ENCODE peak calls at places on chromosomes 11 and 22, in nine cellular contexts. S is right lobe of liver, K is esophagus squamous epithelium, Y is adrenal gland, R is A549, N is body of pancreas, L is suprapubic skin, V is stomach, W is spleen. B is an unnamed sample.

GRCh38 chr22:40332319-40332781 is 13.9 kb upstream of the ADSL start:
- DNase-seq in K (no peak), S (no peak), L (no peak), R (no peak), V (no peak), W (no peak), Y (no peak), N (no peak), B (no peak)

GRCh38 chr11:127000291-127000968 is at the start of gene KIRREL3:
- DNase-seq in W (no peak), K (no peak), S (peak; percentile 35), V (no peak), L (no peak), Y (no peak), R (peak; percentile 58), N (no peak), B (no peak)

GRCh38 chr11:78080818-78081495 is 1.3 kb upstream of the NDUFC2 start:
- DNase-seq in Y (no peak), N (no peak), R (no peak), V (no peak), W (no peak), L (no peak), K (no peak), S (no peak), B (no peak)

GRCh38 chr11:68927280-68928107 is 23.8 kb downstream of the IGHMBP2 start:
- DNase-seq in K (no peak), R (no peak), L (no peak), N (no peak), Y (no peak), S (no peak), V (peak; percentile 43), W (peak; percentile 71), B (no peak)

GRCh38 chr11:94968334-94968958 is 4.9 kb downstream of the CWC15 start:
- DNase-seq in R (no peak), K (no peak), L (no peak), N (no peak), Y (no peak), W (no peak), V (no peak), S (no peak), B (no peak)

GRCh38 chr11:86719781-86720463 is 47.5 kb upstream of the ME3 start:
- DNase-seq in K (no peak), N (no peak), S (no peak), L (no peak), V (no peak), W (no peak), Y (no peak), R (peak; percentile 56), B (no peak)

GRCh38 chr11:10181811-10182210 is 112.2 kb downstream of the SBF2 start:
- DNase-seq in W (no peak), Y (no peak), R (peak; percentile 8), V (no peak), N (no peak), K (no peak), S (no peak), L (no peak), B (no peak)

GRCh38 chr11:114171257-114172054 is 111.9 kb downstream of the ZBTB16 start:
- DNase-seq in Y (peak; percentile 100), S (peak; percentile 96), R (no peak), K (no peak), L (no peak), V (peak; percentile 77), W (peak; percentile 93), N (peak; percentile 97), B (peak; percentile 93)

GRCh38 chr11:67025750-67026149 is 2.8 kb downstream of the SYT12 start:
- DNase-seq in L (no peak), N (no peak), R (no peak), V (no peak), K (no peak), S (no peak), Y (no peak), W (no peak), B (no peak)

GRCh38 chr11:71086687-71087258 is 165.6 kb downstream of the SHANK2 start:
- DNase-seq in V (no peak), Y (no peak), L (no peak), S (peak; percentile 38), N (peak; percentile 32), K (no peak), R (peak; percentile 31), W (no peak), B (no peak)

GRCh38 chr22:35596821-35597220 is 20.3 kb downstream of the MB start:
- DNase-seq in S (no peak), R (no peak), K (no peak), L (no peak), Y (peak; percentile 87), N (peak; percentile 66), W (no peak), V (no peak), B (peak; percentile 92)

GRCh38 chr11:46127150-46127638 is 5.9 kb upstream of the PHF21A start:
- DNase-seq in S (peak; percentile 27), V (no peak), Y (peak; percentile 50), W (peak; percentile 77), R (peak; percentile 97), K (no peak), L (no peak), N (no peak), B (no peak)

GRCh38 chr11:108223449-108224149 is 732 bp downstream of the ATM start:
- DNase-seq in L (no peak), K (no peak), R (no peak), V (no peak), W (no peak), N (no peak), Y (no peak), S (no peak), B (no peak)

GRCh38 chr11:1750481-1750839 is at the start of gene IFITM10:
- DNase-seq in V (peak; percentile 52), Y (peak; percentile 91), L (no peak), S (peak; percentile 73), W (no peak), R (no peak), N (no peak), K (no peak), B (no peak)

GRCh38 chr11:70854891-70855556 is 397.4 kb downstream of the SHANK2 start:
- DNase-seq in S (no peak), K (no peak), V (no peak), L (no peak), Y (no peak), W (no peak), N (peak; percentile 26), R (no peak), B (no peak)

GRCh38 chr11:18105802-18106574 is at the start of gene SAAL1:
- DNase-seq in K (no peak), S (peak; percentile 90), Y (peak; percentile 81), N (peak; percentile 90), R (peak; percentile 94), V (peak; percentile 88), W (peak; percentile 97), L (peak; percentile 91), B (peak; percentile 89)
- TF ChIP-seq POLR2A in K (peak; percentile 37), S (peak; percentile 39), Y (peak; percentile 18), N (peak; percentile 66), R (peak; percentile 87), V (no peak), W (no peak), L (no peak), B (peak; percentile 37)

GRCh38 chr22:42945736-42946135 is 69.2 kb downstream of the PACSIN2 start:
- DNase-seq in Y (no peak), S (no peak), L (no peak), R (no peak), V (no peak), K (no peak), W (no peak), N (no peak), B (no peak)
- H3K4me1 ChIP-seq in Y (peaks cover 17% of the 10 kb centered on the region), S (peaks cover 4% of the 10 kb centered on the region), L (peaks cover 77% of the 10 kb centered on the region), R (peaks cover 71% of the 10 kb centered on the region), V (peaks cover 40% of the 10 kb centered on the region), K (peaks cover 87% of the 10 kb centered on the region), W (peaks cover 5% of the 10 kb centered on the region), N (peaks cover 69% of the 10 kb centered on the region), B (peaks cover 78% of the 10 kb centered on the region)

DNA sequence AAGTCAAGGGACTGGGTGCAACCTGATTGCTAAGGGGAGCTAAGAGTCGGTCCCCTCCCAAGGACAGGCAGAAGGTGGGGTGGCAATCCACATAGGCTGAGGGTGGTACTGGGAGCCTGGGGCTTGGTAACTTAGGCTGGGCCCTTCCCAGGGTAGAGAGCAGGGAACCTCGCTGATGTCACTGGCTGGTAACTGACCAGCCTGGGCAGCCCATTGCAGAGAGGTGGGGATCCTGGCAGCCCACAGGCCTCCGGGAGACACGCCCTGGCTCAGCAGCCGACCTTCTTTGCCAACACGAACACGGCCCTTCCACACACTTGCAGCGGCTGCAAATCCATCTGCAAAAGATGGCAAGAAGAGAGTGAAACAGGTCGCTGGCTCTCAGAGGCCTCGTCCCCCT is 25.4 kb downstream of the A4GALT start:
- DNase-seq in V (no peak), Y (no peak), R (no peak), W (no peak), N (no peak), S (no peak), K (no peak), L (no peak), B (no peak)
- TF ChIP-seq POLR2A in V (no peak), Y (no peak), R (no peak), W (no peak), N (no peak), S (no peak), K (no peak), L (no peak), B (no peak)

DNA sequence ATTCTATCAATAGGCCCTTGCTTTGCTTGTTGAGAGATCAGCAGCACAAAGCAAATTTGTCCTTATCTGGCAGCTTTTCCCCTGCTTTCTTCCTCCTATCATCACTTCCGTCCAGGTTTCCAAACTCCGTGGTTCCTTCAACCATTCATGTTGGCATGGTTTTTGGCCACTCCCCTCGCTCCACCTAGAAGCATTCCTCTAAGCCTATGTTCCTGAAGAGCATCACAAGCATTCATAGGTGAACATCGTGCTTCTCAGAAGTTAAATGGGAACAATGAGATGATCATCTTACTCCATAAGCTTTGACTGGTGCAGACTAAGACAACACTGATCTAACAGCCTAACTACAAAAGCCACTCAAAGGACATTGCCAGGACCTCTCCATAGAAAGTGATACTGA is 86.3 kb downstream of the ETS1 start:
- DNase-seq in N (no peak), S (no peak), V (no peak), L (no peak), K (no peak), R (no peak), W (no peak), Y (no peak), B (no peak)
- H3K4me1 ChIP-seq in N (peaks cover 32% of the 10 kb centered on the region), S (peaks cover 36% of the 10 kb centered on the region), V (peaks cover 81% of the 10 kb centered on the region), L (peaks cover 70% of the 10 kb centered on the region), K (peaks cover 100% of the 10 kb centered on the region), R (peaks cover 90% of the 10 kb centered on the region), W (peaks cover 99% of the 10 kb centered on the region), Y (peaks cover 34% of the 10 kb centered on the region), B (peaks cover 80% of the 10 kb centered on the region)